ENCODE peak calls at places on chromosome 21, in six cellular contexts. C is WTC11, K is endothelial cell of umbilical vein, Z is A549, L is HepG2, D is H1. V is an unnamed sample.

GRCh38 chr21:17673261-17674020 is 60.7 kb upstream of the BTG3 start:
- DNase-seq in C (no peak), K (no peak), Z (no peak), L (no peak), D (no peak), V (no peak)

GRCh38 chr21:38766987-38767722 is 38.6 kb upstream of the ETS2 start:
- DNase-seq in C (no peak), K (no peak), Z (no peak), L (peak; percentile 20), D (no peak), V (no peak)

GRCh38 chr21:34886554-34887385 is 162.3 kb downstream of the RUNX1 start:
- DNase-seq in C (peak; percentile 46), K (peak; percentile 57), Z (no peak), L (no peak), D (peak; percentile 66), V (peak; percentile 41)

GRCh38 chr21:41529769-41530168 is 21.8 kb upstream of the TMPRSS2 start:
- DNase-seq in C (no peak), K (no peak), Z (no peak), L (no peak), D (no peak), V (no peak)

GRCh38 chr21:41460578-41461527 is 34.8 kb downstream of the MX1 start:
- DNase-seq in C (peak; percentile 70), K (peak; percentile 56), Z (peak; percentile 31), L (peak; percentile 54), D (peak; percentile 70), V (peak; percentile 56)

GRCh38 chr21:38527737-38528136 is 29.5 kb upstream of the ERG start:
- DNase-seq in C (no peak), K (no peak), Z (no peak), L (no peak), D (no peak), V (no peak)

GRCh38 chr21:18908641-18909040 is 505.1 kb upstream of the TMPRSS15 start:
- DNase-seq in C (no peak), K (no peak), Z (no peak), L (no peak), D (no peak), V (no peak)

GRCh38 chr21:21722736-21723135 is 724.5 kb downstream of the NCAM2 start:
- DNase-seq in C (no peak), K (no peak), Z (no peak), L (no peak), D (no peak), V (no peak)

GRCh38 chr21:28883931-28884330 is 108.7 kb downstream of the LTN1 start:
- DNase-seq in C (no peak), K (no peak), Z (no peak), L (no peak), D (no peak), V (no peak)

GRCh38 chr21:37478821-37479220 is 112.2 kb downstream of the DYRK1A start:
- DNase-seq in C (no peak), K (no peak), Z (no peak), L (peak; percentile 48), D (no peak), V (no peak)

GRCh38 chr21:33302055-33302454 is 22.7 kb upstream of the IFNAR1 start:
- DNase-seq in C (no peak), K (no peak), Z (no peak), L (no peak), D (peak; percentile 41), V (no peak)
- TF ChIP-seq JUN in C (no peak), K (no peak), Z (no peak), L (no peak), D (no peak), V (no peak)

GRCh38 chr21:44434936-44435635 is 20.2 kb upstream of the LRRC3 start:
- DNase-seq in C (no peak), K (no peak), Z (no peak), L (no peak), D (peak; percentile 41), V (no peak)
- TF ChIP-seq JUN in C (no peak), K (no peak), Z (no peak), L (no peak), D (no peak), V (no peak)

GRCh38 chr21:32768530-32768929 is 3.0 kb downstream of the PAXBP1 start:
- DNase-seq in C (no peak), K (no peak), Z (no peak), L (no peak), D (no peak), V (no peak)

DNA sequence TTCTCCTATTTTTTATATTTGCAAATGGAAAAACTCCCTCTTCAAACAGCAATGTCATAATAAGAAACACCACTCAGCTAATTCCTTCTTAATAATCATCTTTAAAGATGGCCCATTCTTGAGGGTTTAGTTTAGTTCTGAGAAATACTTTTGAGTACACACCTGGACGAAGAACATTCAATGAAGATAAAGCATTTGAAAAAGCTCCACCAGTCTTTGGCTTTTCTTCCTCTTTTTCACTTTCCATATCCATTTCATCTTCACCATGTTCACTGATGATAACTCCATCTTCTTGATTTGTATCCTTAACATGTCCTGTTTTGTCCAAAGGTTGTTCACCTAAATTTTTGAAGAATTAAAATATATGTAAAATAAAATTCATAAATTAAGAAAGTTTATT is 7.4 kb downstream of the PAXBP1 start:
- DNase-seq in C (no peak), K (no peak), Z (no peak), L (no peak), D (no peak), V (no peak)
- TF ChIP-seq JUN in C (no peak), K (no peak), Z (no peak), L (no peak), D (no peak), V (no peak)

GRCh38 chr21:45019076-45019886 is 55.1 kb upstream of the ADARB1 start:
- DNase-seq in C (peak; percentile 33), K (no peak), Z (no peak), L (no peak), D (no peak), V (no peak)

GRCh38 chr21:45020629-45021427 is 53.6 kb upstream of the ADARB1 start:
- DNase-seq in C (no peak), K (no peak), Z (no peak), L (no peak), D (no peak), V (no peak)

GRCh38 chr21:45021428-45022347 is 52.7 kb upstream of the ADARB1 start:
- DNase-seq in C (no peak), K (no peak), Z (no peak), L (peak; percentile 53), D (no peak), V (no peak)

GRCh38 chr21:45018131-45019075 is 56.0 kb upstream of the ADARB1 start:
- DNase-seq in C (peak; percentile 19), K (no peak), Z (peak; percentile 8), L (no peak), D (no peak), V (no peak)

GRCh38 chr21:45019887-45020537 is 54.4 kb upstream of the ADARB1 start:
- DNase-seq in C (peak; percentile 9), K (no peak), Z (no peak), L (no peak), D (no peak), V (no peak)
- TF ChIP-seq JUN in C (no peak), K (no peak), Z (no peak), L (no peak), D (no peak), V (no peak)

DNA sequence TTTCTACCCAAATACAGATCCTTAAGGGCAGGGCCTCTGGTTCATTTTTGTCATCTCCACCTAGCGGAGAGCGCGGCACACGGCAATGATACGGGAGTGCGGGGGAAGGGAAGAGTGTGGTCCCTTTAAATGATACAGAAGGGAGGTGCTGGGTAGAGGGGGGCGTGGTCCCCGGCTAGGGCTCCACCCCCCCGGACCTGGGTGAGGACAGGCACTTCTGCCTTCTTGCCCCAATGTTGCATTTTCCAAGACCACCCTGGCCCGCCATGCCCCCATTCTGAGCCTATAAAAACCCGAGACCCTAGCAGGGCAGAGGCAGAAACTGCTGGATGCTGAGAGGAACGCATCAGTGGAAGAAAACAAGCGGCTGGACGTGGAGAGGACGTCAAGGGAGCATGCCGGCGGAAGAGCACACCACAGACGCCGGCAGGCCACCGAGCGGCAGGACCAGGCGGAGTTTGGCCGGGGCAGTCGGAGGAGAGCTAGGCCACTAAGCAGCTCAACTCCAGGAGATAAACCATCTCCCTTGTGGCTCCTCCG is 30.0 kb downstream of the LRRC3 start:
- DNase-seq in C (peak; percentile 82), K (peak; percentile 54), Z (peak; percentile 51), L (no peak), D (peak; percentile 87), V (peak; percentile 51)
- TF ChIP-seq JUN in C (no peak), K (no peak), Z (no peak), L (no peak), D (no peak), V (no peak)

DNA sequence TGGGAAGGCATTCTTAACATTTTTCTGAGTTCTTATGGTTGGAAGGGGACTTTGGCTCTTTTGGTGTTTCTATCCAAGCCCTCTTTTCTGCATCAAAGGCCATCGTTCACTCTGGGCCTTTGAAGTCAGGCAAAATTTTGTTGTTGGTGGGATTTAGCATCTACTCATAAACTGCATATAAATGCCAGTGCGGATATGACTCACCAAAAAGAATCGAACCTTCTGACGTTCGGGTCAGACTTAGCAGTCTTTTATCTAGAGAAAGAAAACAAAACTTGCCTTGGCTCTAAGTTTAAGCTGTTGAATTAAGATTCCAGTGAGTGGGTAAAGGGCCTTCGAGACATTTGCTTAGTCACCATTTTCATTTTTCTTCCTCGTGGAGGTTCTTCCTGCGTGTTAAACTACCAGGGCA is 51.4 kb downstream of the EVA1C start:
- DNase-seq in C (no peak), K (peak; percentile 95), Z (no peak), L (peak; percentile 82), D (no peak), V (no peak)
- TF ChIP-seq JUN in C (no peak), K (peak; percentile 96), Z (peak; percentile 79), L (no peak), D (no peak), V (no peak)

GRCh38 chr21:42764443-42764760 is 111.0 kb downstream of the PDE9A start:
- DNase-seq in C (no peak), K (no peak), Z (no peak), L (no peak), D (no peak), V (no peak)

GRCh38 chr21:42765656-42766055 is 112.2 kb downstream of the PDE9A start:
- DNase-seq in C (no peak), K (no peak), Z (no peak), L (no peak), D (no peak), V (no peak)

GRCh38 chr21:42761776-42762335 is 108.4 kb downstream of the PDE9A start:
- DNase-seq in C (no peak), K (no peak), Z (no peak), L (no peak), D (no peak), V (no peak)

GRCh38 chr21:42764883-42765282 is 111.5 kb downstream of the PDE9A start:
- DNase-seq in C (no peak), K (no peak), Z (no peak), L (no peak), D (no peak), V (no peak)

GRCh38 chr21:42763578-42764442 is 110.4 kb downstream of the PDE9A start:
- DNase-seq in C (no peak), K (no peak), Z (no peak), L (no peak), D (no peak), V (no peak)
- TF ChIP-seq JUN in C (no peak), K (no peak), Z (no peak), L (no peak), D (no peak), V (no peak)

V was measured in K562.